ENCODE peak calls at places on chromosome 11, in nine cellular contexts. One of them, this sample, is unnamed.

GRCh38 chr11:77381749-77382693 is 80.5 kb upstream of the GDPD4 start:
- DNase-seq in spleen: no peak
- DNase-seq in AG09309: peak
- DNase-seq in MG63: no peak
- DNase-seq in mesendoderm: no peak
- DNase-seq in astrocyte of the spinal cord: peak
- DNase-seq in stomach: no peak
- DNase-seq in AG04449: peak
- DNase-seq in psoas muscle: no peak
- DNase-seq in this sample: no peak

GRCh38 chr11:19560156-19560555 is 152.5 kb upstream of the NAV2 start:
- DNase-seq in psoas muscle: no peak
- DNase-seq in AG04449: no peak
- DNase-seq in MG63: no peak
- DNase-seq in mesendoderm: peak
- DNase-seq in astrocyte of the spinal cord: no peak
- DNase-seq in spleen: no peak
- DNase-seq in AG09309: no peak
- DNase-seq in stomach: no peak
- DNase-seq in this sample: no peak

GRCh38 chr11:22276535-22276934 is 61.6 kb upstream of the SLC17A6 start:
- DNase-seq in stomach: no peak
- DNase-seq in psoas muscle: no peak
- DNase-seq in astrocyte of the spinal cord: no peak
- DNase-seq in mesendoderm: no peak
- DNase-seq in AG04449: no peak
- DNase-seq in AG09309: no peak
- DNase-seq in spleen: no peak
- DNase-seq in MG63: no peak
- DNase-seq in this sample: no peak

GRCh38 chr11:96715208-96715607 is 325.4 kb downstream of the JRKL start:
- DNase-seq in MG63: no peak
- DNase-seq in astrocyte of the spinal cord: no peak
- DNase-seq in AG04449: no peak
- DNase-seq in mesendoderm: no peak
- DNase-seq in stomach: no peak
- DNase-seq in spleen: no peak
- DNase-seq in psoas muscle: no peak
- DNase-seq in AG09309: no peak
- DNase-seq in this sample: no peak

GRCh38 chr11:6812391-6813005 is 13.0 kb upstream of the OR6A2 start:
- DNase-seq in mesendoderm: peak
- DNase-seq in AG09309: no peak
- DNase-seq in psoas muscle: no peak
- DNase-seq in AG04449: no peak
- DNase-seq in astrocyte of the spinal cord: peak
- DNase-seq in MG63: no peak
- DNase-seq in stomach: no peak
- DNase-seq in spleen: no peak
- DNase-seq in this sample: no peak

GRCh38 chr11:74672956-74673895 is 58.0 kb downstream of the CHRDL2 start:
- DNase-seq in astrocyte of the spinal cord: peak
- DNase-seq in AG09309: peak
- DNase-seq in stomach: peak
- DNase-seq in AG04449: peak
- DNase-seq in spleen: peak
- DNase-seq in mesendoderm: no peak
- DNase-seq in MG63: peak
- DNase-seq in psoas muscle: peak
- DNase-seq in this sample: peak

GRCh38 chr11:50074161-50074560 is 41.5 kb downstream of the OR4C45 start:
- DNase-seq in astrocyte of the spinal cord: no peak
- DNase-seq in stomach: no peak
- DNase-seq in MG63: no peak
- DNase-seq in mesendoderm: no peak
- DNase-seq in psoas muscle: no peak
- DNase-seq in AG09309: no peak
- DNase-seq in spleen: no peak
- DNase-seq in AG04449: no peak
- DNase-seq in this sample: no peak

GRCh38 chr11:126186708-126187481 is 24.6 kb downstream of the RPUSD4 start:
- DNase-seq in mesendoderm: peak
- DNase-seq in AG04449: no peak
- DNase-seq in stomach: no peak
- DNase-seq in MG63: no peak
- DNase-seq in spleen: peak
- DNase-seq in astrocyte of the spinal cord: no peak
- DNase-seq in AG09309: no peak
- DNase-seq in psoas muscle: no peak
- DNase-seq in this sample: no peak

DNA sequence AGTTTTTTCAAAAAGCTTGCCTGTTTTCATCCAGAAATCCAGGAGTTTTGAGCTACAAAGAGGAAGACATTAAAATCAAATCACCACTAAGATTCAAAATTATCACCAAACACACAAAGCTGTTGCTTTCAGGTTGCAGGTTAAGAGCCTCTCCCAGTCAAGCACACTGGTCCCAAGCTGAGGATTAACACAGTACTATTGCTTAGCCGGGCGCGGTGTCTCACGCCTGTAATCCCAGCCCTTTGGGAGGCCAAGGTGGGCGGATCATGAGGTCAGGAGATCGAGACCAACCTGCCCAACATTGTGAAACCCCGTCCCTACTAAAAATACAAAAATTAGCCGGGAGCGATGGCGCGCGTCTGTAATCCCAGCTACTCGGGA is 1165.1 kb downstream of the LRRC4C start:
- DNase-seq in MG63: no peak
- DNase-seq in astrocyte of the spinal cord: no peak
- DNase-seq in mesendoderm: no peak
- DNase-seq in stomach: no peak
- DNase-seq in psoas muscle: no peak
- DNase-seq in AG09309: no peak
- DNase-seq in spleen: no peak
- DNase-seq in AG04449: no peak
- DNase-seq in this sample: no peak
- H3K4me3 ChIP-seq in MG63: no peak
- H3K4me3 ChIP-seq in astrocyte of the spinal cord: no peak
- H3K4me3 ChIP-seq in mesendoderm: no peak
- H3K4me3 ChIP-seq in stomach: peak
- H3K4me3 ChIP-seq in psoas muscle: no peak
- H3K4me3 ChIP-seq in AG09309: no peak
- H3K4me3 ChIP-seq in spleen: no peak
- H3K4me3 ChIP-seq in AG04449: no peak
- H3K4me3 ChIP-seq in this sample: no peak

GRCh38 chr11:418343-419247 is 3.8 kb upstream of the SIGIRR start:
- DNase-seq in AG04449: no peak
- DNase-seq in MG63: no peak
- DNase-seq in spleen: peak
- DNase-seq in psoas muscle: no peak
- DNase-seq in AG09309: no peak
- DNase-seq in stomach: no peak
- DNase-seq in astrocyte of the spinal cord: no peak
- DNase-seq in mesendoderm: no peak
- DNase-seq in this sample: no peak

GRCh38 chr11:420911-421321 is 6.1 kb upstream of the SIGIRR start:
- DNase-seq in AG04449: no peak
- DNase-seq in stomach: no peak
- DNase-seq in MG63: no peak
- DNase-seq in mesendoderm: no peak
- DNase-seq in AG09309: no peak
- DNase-seq in astrocyte of the spinal cord: no peak
- DNase-seq in spleen: no peak
- DNase-seq in psoas muscle: no peak
- DNase-seq in this sample: peak

GRCh38 chr11:419248-420005 is 4.6 kb upstream of the SIGIRR start:
- DNase-seq in AG09309: no peak
- DNase-seq in mesendoderm: no peak
- DNase-seq in spleen: no peak
- DNase-seq in astrocyte of the spinal cord: no peak
- DNase-seq in psoas muscle: no peak
- DNase-seq in AG04449: no peak
- DNase-seq in MG63: no peak
- DNase-seq in stomach: no peak
- DNase-seq in this sample: no peak

GRCh38 chr11:422249-422656 is 7.5 kb upstream of the SIGIRR start:
- DNase-seq in psoas muscle: peak
- DNase-seq in stomach: no peak
- DNase-seq in mesendoderm: peak
- DNase-seq in astrocyte of the spinal cord: no peak
- DNase-seq in AG09309: no peak
- DNase-seq in MG63: no peak
- DNase-seq in AG04449: no peak
- DNase-seq in spleen: no peak
- DNase-seq in this sample: no peak

DNA sequence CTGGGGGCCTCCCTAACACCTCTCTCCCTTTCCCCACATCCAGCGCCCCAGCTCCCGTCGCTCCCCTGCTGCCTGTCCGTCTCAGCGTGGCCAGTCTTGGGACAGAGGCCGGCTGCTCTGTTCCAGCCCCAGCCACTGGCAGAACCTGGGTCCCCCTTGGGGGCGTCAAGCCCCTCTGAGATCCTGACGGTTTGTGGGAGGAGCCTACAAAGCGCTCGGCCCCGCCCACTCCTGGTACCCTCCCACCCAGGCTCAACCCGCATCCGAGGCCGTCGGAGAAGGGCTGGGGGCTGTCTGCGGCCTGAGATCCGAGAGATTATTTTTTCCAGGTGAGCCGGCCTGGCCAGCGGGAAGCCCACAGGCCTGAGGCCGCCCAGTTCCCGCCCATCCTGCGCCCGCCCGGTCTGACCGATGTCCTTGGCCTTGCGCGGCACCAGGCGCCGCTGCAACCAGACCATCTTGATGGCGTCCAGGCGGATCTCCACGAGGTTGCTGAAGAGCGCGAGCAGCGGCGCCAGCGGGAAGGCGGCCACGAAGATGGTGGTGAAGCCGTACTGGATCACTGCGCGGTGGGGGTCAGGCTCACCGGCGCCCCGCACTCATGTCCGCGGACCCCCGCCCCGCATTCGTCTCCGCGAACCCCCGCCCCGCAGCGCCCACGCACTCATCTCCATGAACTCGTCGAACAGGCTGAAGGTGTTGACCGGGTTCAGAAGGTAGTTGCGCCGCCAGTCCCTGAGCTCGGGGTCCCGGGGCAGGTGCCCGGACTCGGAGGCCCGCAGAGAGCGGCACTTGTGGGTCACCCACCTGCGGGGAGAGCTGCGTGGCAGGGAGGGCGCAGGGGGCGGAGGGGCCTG is 5.5 kb upstream of the SIGIRR start:
- DNase-seq in astrocyte of the spinal cord: no peak
- DNase-seq in stomach: no peak
- DNase-seq in psoas muscle: peak
- DNase-seq in mesendoderm: no peak
- DNase-seq in AG09309: no peak
- DNase-seq in AG04449: no peak
- DNase-seq in MG63: no peak
- DNase-seq in spleen: peak
- DNase-seq in this sample: no peak
- H3K4me3 ChIP-seq in astrocyte of the spinal cord: no peak
- H3K4me3 ChIP-seq in stomach: no peak
- H3K4me3 ChIP-seq in psoas muscle: no peak
- H3K4me3 ChIP-seq in mesendoderm: no peak
- H3K4me3 ChIP-seq in AG09309: no peak
- H3K4me3 ChIP-seq in AG04449: no peak
- H3K4me3 ChIP-seq in MG63: no peak
- H3K4me3 ChIP-seq in spleen: no peak
- H3K4me3 ChIP-seq in this sample: no peak

GRCh38 chr11:45025716-45026492 is 75.2 kb upstream of the TP53I11 start:
- DNase-seq in psoas muscle: peak
- DNase-seq in MG63: no peak
- DNase-seq in AG09309: no peak
- DNase-seq in stomach: no peak
- DNase-seq in mesendoderm: peak
- DNase-seq in astrocyte of the spinal cord: no peak
- DNase-seq in AG04449: no peak
- DNase-seq in spleen: peak
- DNase-seq in this sample: peak
- H3K4me3 ChIP-seq in psoas muscle: no peak
- H3K4me3 ChIP-seq in MG63: no peak
- H3K4me3 ChIP-seq in AG09309: no peak
- H3K4me3 ChIP-seq in stomach: no peak
- H3K4me3 ChIP-seq in mesendoderm: no peak
- H3K4me3 ChIP-seq in astrocyte of the spinal cord: no peak
- H3K4me3 ChIP-seq in AG04449: no peak
- H3K4me3 ChIP-seq in spleen: no peak
- H3K4me3 ChIP-seq in this sample: no peak

GRCh38 chr11:118689503-118689851 is 10.0 kb upstream of the TREH start:
- DNase-seq in AG04449: no peak
- DNase-seq in astrocyte of the spinal cord: no peak
- DNase-seq in mesendoderm: no peak
- DNase-seq in spleen: no peak
- DNase-seq in psoas muscle: no peak
- DNase-seq in AG09309: no peak
- DNase-seq in stomach: no peak
- DNase-seq in MG63: no peak
- DNase-seq in this sample: no peak
- H3K4me3 ChIP-seq in AG04449: peak
- H3K4me3 ChIP-seq in astrocyte of the spinal cord: no peak
- H3K4me3 ChIP-seq in mesendoderm: no peak
- H3K4me3 ChIP-seq in spleen: no peak
- H3K4me3 ChIP-seq in psoas muscle: peak
- H3K4me3 ChIP-seq in AG09309: peak
- H3K4me3 ChIP-seq in stomach: peak
- H3K4me3 ChIP-seq in MG63: no peak
- H3K4me3 ChIP-seq in this sample: no peak